ENCODE peak calls at places on chromosomes 1 and 21, in six cellular contexts. E, F, O, B, Z and K are unnamed samples.

GRCh38 chr1:202005958-202006357 is 4.4 kb upstream of the ELF3 start:
- DNase-seq in E (no peak), F (no peak), O (no peak), B (peak), Z (no peak), K (no peak)

GRCh38 chr1:53011175-53011574 is 50.8 kb upstream of the PODN start:
- DNase-seq in E (no peak), F (no peak), O (no peak), B (no peak), Z (no peak), K (no peak)

GRCh38 chr1:26602378-26602959 is 72.9 kb downstream of the RPS6KA1 start:
- DNase-seq in E (peak), F (no peak), O (no peak), B (peak), Z (peak), K (peak)

GRCh38 chr1:46547481-46548383 is 3.7 kb downstream of the KNCN start:
- DNase-seq in E (peak), F (no peak), O (no peak), B (peak), Z (no peak), K (peak)

GRCh38 chr1:7984826-7985225 is 23.3 kb downstream of the PARK7 start:
- DNase-seq in E (no peak), F (no peak), O (no peak), B (no peak), Z (no peak), K (no peak)

GRCh38 chr1:154943649-154944421 is 7.3 kb upstream of the PMVK start:
- DNase-seq in E (peak), F (no peak), O (no peak), B (peak), Z (peak), K (peak)

GRCh38 chr1:184563308-184563707 is 176.5 kb downstream of the C1orf21 start:
- DNase-seq in E (peak), F (no peak), O (no peak), B (peak), Z (peak), K (no peak)

GRCh38 chr1:26744075-26744958 is 43.4 kb upstream of the PIGV start:
- DNase-seq in E (peak), F (peak), O (peak), B (peak), Z (peak), K (no peak)

GRCh38 chr1:247442164-247442563 is 15.7 kb downstream of the OR2B11 start:
- DNase-seq in E (no peak), F (no peak), O (no peak), B (no peak), Z (no peak), K (no peak)

GRCh38 chr21:38853421-38853919 is 47.7 kb downstream of the ETS2 start:
- DNase-seq in E (no peak), F (peak), O (no peak), B (peak), Z (no peak), K (no peak)